ENCODE peak calls at places on chromosomes 2 and 18, in five cellular contexts. E is HFF-Myc, Z is OCI-LY7, R is astrocyte of the spinal cord, J is choroid plexus epithelial cell. F is an unnamed sample.

GRCh38 chr2:62382757-62383156 is 123.2 kb downstream of the TMEM17 start:
- DNase-seq in E (no peak), Z (peak), R (no peak), J (peak), F (no peak)

GRCh38 chr2:139067874-139068273 is 287.7 kb upstream of the NXPH2 start:
- DNase-seq in E (no peak), Z (no peak), R (no peak), J (no peak), F (no peak)

GRCh38 chr2:164979113-164979512 is 23.8 kb upstream of the SLC38A11 start:
- DNase-seq in E (no peak), Z (no peak), R (no peak), J (no peak), F (no peak)

GRCh38 chr2:99925960-99926359 is 216.4 kb downstream of the AFF3 start:
- DNase-seq in E (no peak), Z (no peak), R (no peak), J (no peak), F (no peak)

GRCh38 chr2:183950673-183951072 is 647.7 kb upstream of the ZNF804A start:
- DNase-seq in E (no peak), Z (no peak), R (peak), J (no peak), F (no peak)

GRCh38 chr2:199339826-199340605 is 117.7 kb downstream of the SATB2 start:
- DNase-seq in E (no peak), Z (no peak), R (no peak), J (no peak), F (no peak)

GRCh38 chr2:220961461-220961860 is 610.6 kb downstream of the EPHA4 start:
- DNase-seq in E (no peak), Z (no peak), R (no peak), J (no peak), F (no peak)

GRCh38 chr2:196618661-196619060 is 20.9 kb upstream of the CCDC150 start:
- DNase-seq in E (no peak), Z (no peak), R (no peak), J (no peak), F (no peak)

GRCh38 chr2:123091471-123091870 is 933.6 kb upstream of the CNTNAP5 start:
- DNase-seq in E (no peak), Z (no peak), R (no peak), J (no peak), F (no peak)

GRCh38 chr2:177670791-177671528 is 278.4 kb downstream of the AGPS start:
- DNase-seq in E (no peak), Z (no peak), R (no peak), J (no peak), F (no peak)

GRCh38 chr2:227365833-227366232 is 13.3 kb downstream of the TM4SF20 start:
- DNase-seq in E (no peak), Z (no peak), R (no peak), J (peak), F (no peak)

DNA sequence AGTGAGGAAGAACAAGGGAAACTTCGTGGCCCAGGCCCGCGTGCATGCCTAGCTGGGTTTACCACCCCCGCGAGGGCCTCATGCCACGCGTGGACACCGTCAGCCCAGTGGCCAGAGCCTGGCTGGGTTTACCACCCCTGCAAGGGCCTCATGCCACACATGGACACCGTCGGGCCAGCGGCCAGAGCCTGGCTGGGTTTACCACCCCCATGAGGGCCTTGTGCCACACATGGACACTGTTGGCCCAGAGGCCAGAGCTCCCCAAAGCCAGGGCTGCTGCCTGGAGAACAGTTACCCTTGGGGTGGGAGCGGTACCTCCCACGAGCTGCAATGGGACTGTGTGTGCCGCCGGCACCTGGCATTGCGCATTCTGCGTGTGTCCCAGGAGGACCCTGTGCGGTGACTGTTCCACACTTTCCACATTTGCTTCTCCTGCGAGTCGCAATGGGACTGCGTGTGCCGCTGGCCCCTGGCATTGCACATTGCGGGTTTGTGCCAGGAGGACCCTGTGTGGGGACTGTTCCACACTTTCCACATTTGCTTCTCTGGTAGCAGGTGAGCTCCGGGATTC is 105.6 kb upstream of the CTDP1 start:
- DNase-seq in E (no peak), Z (no peak), R (no peak), J (no peak), F (peak)
- H3K4me3 ChIP-seq in E (no peak), Z (no peak), R (no peak), J (no peak), F (no peak)

GRCh38 chr2:238848566-238848940 is 668 bp downstream of the TWIST2 start:
- DNase-seq in E (no peak), Z (no peak), R (no peak), J (no peak), F (peak)
- H3K4me3 ChIP-seq in E (peak), Z (no peak), R (peak), J (peak), F (peak)

DNA sequence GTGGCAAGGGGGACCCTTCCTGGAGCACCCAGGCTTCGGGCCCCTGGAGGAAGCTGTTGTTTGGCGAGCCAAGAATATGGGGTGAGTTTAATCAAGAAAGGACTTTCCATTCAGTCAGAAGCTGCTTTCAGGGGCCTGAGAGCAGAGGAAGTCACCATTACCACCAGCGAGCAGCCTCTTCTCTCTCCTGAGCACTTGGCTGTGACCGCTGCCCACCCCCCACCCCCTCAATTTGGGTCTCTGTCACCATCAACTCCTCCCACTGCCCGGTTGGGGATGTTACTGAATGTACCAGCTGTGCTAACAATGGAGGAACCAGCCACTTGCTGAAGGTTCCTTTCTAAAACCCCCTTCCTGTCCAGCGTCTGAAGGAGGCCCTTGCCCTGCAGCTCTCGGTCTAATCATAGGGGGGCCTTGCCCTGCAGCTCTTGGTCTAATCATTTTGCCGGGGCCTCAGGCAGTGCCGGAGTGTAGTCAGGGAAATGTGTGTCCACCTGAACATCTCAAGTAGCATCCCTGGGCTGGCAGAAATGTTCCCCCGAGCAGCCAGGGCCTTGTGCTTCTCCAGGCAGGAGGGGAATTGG is 957 bp downstream of the INPP5D start:
- DNase-seq in E (no peak), Z (peak), R (no peak), J (no peak), F (peak)
- H3K4me3 ChIP-seq in E (no peak), Z (peak), R (no peak), J (no peak), F (no peak)

GRCh38 chr18:62939433-62939832 is 224.1 kb downstream of the PHLPP1 start:
- DNase-seq in E (no peak), Z (peak), R (no peak), J (no peak), F (no peak)
- H3K4me3 ChIP-seq in E (no peak), Z (no peak), R (no peak), J (no peak), F (no peak)

F was measured in aorta.